ENCODE peak calls at places on chromosomes 6 and 20, in four cellular contexts. F is A549, K is Panc1, G is HepG2. D is an unnamed sample.
A peak's percentile ranks its signal among the peaks of the same experiment; 100 is the strongest.

GRCh38 chr6:39495023-39495422 is 172.5 kb upstream of the KCNK16 start:
- DNase-seq in F (no peak), K (no peak), G (no peak), D (no peak)

GRCh38 chr20:44111712-44112335 is 75.2 kb downstream of the JPH2 start:
- DNase-seq in G (no peak), K (no peak), F (no peak), D (no peak)

GRCh38 chr20:20219016-20219415 is 148.9 kb upstream of the INSM1 start:
- DNase-seq in F (no peak), G (no peak), K (no peak), D (no peak)

GRCh38 chr6:170238741-170239565 is 51.9 kb downstream of the DLL1 start:
- DNase-seq in G (no peak), F (no peak), K (no peak), D (no peak)

GRCh38 chr6:133698272-133698671 is 190.6 kb upstream of the TCF21 start:
- DNase-seq in F (no peak), G (no peak), K (no peak), D (no peak)

GRCh38 chr20:54633903-54634302 is 158.5 kb downstream of the DOK5 start:
- DNase-seq in F (no peak), G (no peak), K (no peak), D (no peak)

GRCh38 chr20:3107464-3108025 is 23.0 kb upstream of the AVP start:
- DNase-seq in F (no peak), G (no peak), K (no peak), D (no peak)

GRCh38 chr20:6767536-6768227 is at the start of gene BMP2:
- DNase-seq in F (peak; percentile 48), K (no peak), G (no peak), D (peak; percentile 12)

GRCh38 chr20:23923311-23923710 is 43.8 kb upstream of the CST5 start:
- DNase-seq in K (no peak), G (no peak), F (no peak), D (no peak)

GRCh38 chr6:126657556-126658129 is 317.7 kb downstream of the CENPW start:
- DNase-seq in K (peak; percentile 22), F (peak; percentile 48), G (peak; percentile 20), D (peak; percentile 15)

GRCh38 chr6:161429921-161430490 is 156.1 kb upstream of the AGPAT4 start:
- DNase-seq in K (no peak), G (no peak), F (peak; percentile 27), D (no peak)

GRCh38 chr6:125989631-125990030 is 3.3 kb downstream of the TRMT11 start:
- DNase-seq in F (no peak), K (no peak), G (peak; percentile 74), D (no peak)

GRCh38 chr6:72651967-72652956 is 30.4 kb downstream of the KCNQ5 start:
- DNase-seq in G (no peak), F (no peak), K (no peak), D (no peak)

GRCh38 chr20:60882776-60883303 is 369.2 kb upstream of the CDH4 start:
- DNase-seq in F (no peak), G (no peak), K (no peak), D (no peak)

GRCh38 chr6:55046869-55047422 is 127.4 kb upstream of the HCRTR2 start:
- DNase-seq in G (no peak), F (no peak), K (no peak), D (peak; percentile 5)

GRCh38 chr20:20318318-20319161 is 49.4 kb upstream of the INSM1 start:
- DNase-seq in G (no peak), F (no peak), K (no peak), D (peak; percentile 89)

GRCh38 chr6:40962241-40962640 is 76.8 kb downstream of the UNC5CL start:
- DNase-seq in K (peak; percentile 67), G (peak; percentile 52), F (peak; percentile 73), D (peak; percentile 12)

GRCh38 chr20:36951198-36951976 is at the start of gene SAMHD1:
- DNase-seq in G (peak; percentile 100), K (peak; percentile 94), F (peak; percentile 98), D (peak; percentile 97)

GRCh38 chr6:85685713-85686112 is 43.0 kb upstream of the SYNCRIP start:
- DNase-seq in G (no peak), K (no peak), F (no peak), D (no peak)

GRCh38 chr20:63114693-63115069 is 101.2 kb downstream of the YTHDF1 start:
- DNase-seq in F (no peak), K (no peak), G (no peak), D (no peak)
- TF ChIP-seq REST in F (no peak), K (no peak), G (no peak), D (no peak)

DNA sequence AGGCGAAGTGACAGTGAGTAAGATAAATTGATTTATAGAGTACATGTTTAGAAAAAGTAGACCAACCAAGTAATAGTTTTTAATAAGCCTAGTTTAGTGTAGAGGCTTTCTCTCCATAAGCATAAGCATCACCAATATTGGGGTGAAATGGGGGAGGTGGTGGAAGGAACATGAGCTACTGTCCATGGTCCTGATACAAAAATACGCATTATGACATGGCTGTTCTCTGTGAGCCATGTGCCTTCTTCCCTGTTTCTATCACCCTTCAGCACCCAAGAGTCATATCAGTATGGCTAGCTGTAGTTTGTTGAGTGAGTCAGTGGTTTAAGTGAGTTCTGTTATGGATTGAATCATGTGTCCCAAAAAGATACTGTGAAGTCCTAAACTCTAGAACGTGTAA is 150.8 kb downstream of the EDN1 start:
- DNase-seq in F (no peak), G (no peak), K (no peak), D (no peak)
- TF ChIP-seq REST in F (peak; percentile 91), G (peak; percentile 94), K (peak; percentile 91), D (peak; percentile 96)

DNA sequence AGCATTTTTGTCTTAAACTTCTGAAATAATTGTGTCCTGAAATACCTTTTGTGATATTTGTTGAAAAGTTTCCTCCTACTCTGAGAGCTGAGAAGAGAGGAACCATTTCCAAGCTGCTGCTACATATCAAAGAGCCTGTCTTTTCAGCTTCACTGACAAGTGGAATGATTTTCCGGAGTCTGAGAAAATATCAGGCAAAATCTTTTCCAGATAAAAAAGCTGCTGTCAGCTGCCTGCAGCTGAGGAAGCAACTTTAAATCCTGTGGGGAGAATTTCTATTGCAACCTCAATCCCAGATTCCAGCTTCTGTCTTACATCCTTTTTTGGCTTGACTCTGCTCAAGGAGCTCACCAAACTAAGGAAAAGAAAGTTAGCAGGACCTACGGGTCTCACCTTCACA is 904.3 kb downstream of the PHF3 start:
- DNase-seq in K (no peak), F (no peak), G (no peak), D (no peak)
- TF ChIP-seq REST in K (no peak), F (no peak), G (no peak), D (no peak)

DNA sequence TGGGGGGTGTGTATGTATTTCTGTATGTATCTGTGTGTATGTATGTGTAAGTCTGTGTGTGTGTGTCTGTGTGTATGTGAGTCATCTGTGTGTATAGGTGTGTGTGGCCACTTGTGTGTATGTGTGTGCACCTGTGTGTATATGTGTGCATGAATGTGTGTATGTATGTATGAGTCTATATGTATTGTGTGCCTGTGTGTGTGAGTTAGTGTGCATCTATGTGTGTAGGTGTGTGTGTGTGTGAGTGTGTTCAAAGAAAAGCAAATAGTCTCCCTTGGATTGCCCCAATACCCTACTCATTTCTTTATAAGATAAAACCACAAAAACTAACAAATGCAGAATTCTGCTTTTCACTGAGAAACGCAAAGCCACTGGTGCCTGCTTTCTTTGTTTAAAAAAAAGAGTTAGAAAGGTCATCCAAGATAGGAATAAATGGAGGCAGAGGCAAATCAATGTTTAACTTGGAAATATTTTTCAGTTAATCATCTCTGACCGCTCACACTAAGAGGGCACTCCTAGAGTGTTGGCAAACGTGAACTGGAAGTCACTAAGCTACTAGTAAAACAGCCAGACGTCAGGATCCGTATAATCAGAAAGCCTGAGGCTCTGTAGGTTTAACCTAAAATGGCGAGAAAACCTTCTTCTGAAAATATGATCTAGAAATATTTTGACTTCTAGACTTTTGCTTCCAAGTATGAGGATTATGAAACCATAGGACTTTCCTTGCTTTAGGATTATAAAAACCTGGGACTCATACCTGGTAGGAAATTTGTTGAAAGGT is 37.4 kb upstream of the JAG1 start:
- DNase-seq in K (no peak), F (peak; percentile 94), G (peak; percentile 97), D (no peak)
- TF ChIP-seq REST in K (no peak), F (no peak), G (no peak), D (no peak)

DNA sequence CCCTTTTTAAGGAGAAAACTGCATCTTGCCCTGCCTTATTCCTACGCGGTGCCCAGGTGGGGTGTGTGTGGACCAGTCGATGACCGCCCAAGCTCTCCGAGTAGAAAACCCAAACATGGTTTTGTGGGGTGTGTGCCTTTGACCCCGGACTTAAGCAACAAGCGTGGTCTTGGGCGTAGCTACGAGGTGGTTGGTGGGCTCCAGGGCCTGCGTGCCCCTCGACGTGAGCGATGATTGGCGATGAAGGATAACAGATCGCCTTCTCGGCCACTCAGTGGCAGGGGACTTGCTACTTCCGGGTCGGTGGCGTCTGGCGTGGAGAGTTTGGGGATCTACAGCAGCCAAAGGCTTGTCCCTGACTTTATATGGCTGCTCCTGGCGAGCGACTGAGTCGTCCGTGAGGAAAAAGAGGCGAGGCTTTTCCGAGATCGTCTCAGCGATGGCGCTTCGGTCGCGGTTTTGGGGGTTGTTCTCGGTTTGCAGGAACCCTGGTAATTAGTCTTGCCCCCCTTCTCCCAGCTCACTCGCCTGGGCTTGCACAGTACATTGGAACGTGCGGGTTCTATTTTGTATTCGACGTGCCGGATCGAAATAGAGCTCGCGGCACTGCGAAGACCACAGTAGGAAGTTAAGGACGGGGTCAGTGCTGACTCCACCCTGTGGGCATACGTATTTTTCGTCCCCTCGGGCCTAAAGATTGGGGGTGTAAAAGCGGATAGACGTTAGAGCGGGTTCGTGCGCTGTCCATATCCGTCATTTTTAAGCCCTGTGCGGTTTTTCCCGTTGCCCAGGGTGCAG is at the start of gene MRPL18:
- DNase-seq in K (peak; percentile 85), F (peak; percentile 98), G (peak; percentile 99), D (peak; percentile 96)
- TF ChIP-seq REST in K (no peak), F (no peak), G (no peak), D (peak; percentile 61)